ENCODE peak calls at places on chromosomes 12 and 14, in nine cellular contexts. U is esophagus muscularis mucosa, N is endothelial cell of umbilical vein, Q is suprapubic skin, O is Calu3, C is HFFc6, D is astrocyte of the cerebellum, I is cardiac fibroblast, M is natural killer cell. P is an unnamed sample.

GRCh38 chr12:47235258-47236040 is 155.7 kb upstream of the AMIGO2 start:
- DNase-seq in N (no peak), D (no peak), C (no peak), I (no peak), Q (no peak), O (no peak), U (no peak), M (no peak), P (no peak)

GRCh38 chr14:90483117-90483516 is 86.3 kb downstream of the CALM1 start:
- DNase-seq in C (no peak), D (no peak), I (no peak), N (no peak), M (no peak), O (no peak), U (no peak), Q (no peak), P (no peak)

GRCh38 chr12:45674583-45674982 is 54.9 kb upstream of the ARID2 start:
- DNase-seq in M (no peak), U (no peak), N (peak; percentile 74), Q (no peak), O (peak; percentile 59), C (peak; percentile 82), I (peak; percentile 91), D (peak; percentile 71), P (no peak)

GRCh38 chr12:107304588-107305532 is 211.5 kb upstream of the CRY1 start:
- DNase-seq in M (no peak), D (peak; percentile 63), O (no peak), I (no peak), U (no peak), Q (no peak), C (no peak), N (no peak), P (no peak)

GRCh38 chr14:97306133-97306784 is 509.1 kb downstream of the VRK1 start:
- DNase-seq in U (peak; percentile 37), O (no peak), C (no peak), N (no peak), D (peak; percentile 5), Q (no peak), M (no peak), I (no peak), P (no peak)

GRCh38 chr12:92465786-92466185 is 237.0 kb upstream of the PLEKHG7 start:
- DNase-seq in O (no peak), D (no peak), C (no peak), U (no peak), I (no peak), M (no peak), N (no peak), Q (no peak), P (no peak)

GRCh38 chr14:78697341-78697740 is 527.2 kb downstream of the NRXN3 start:
- DNase-seq in C (peak; percentile 57), Q (no peak), I (peak; percentile 26), D (peak; percentile 24), N (peak; percentile 46), U (no peak), M (no peak), O (no peak), P (no peak)

GRCh38 chr14:100079606-100080005 is 14.4 kb downstream of the EVL start:
- DNase-seq in D (no peak), C (no peak), I (no peak), O (no peak), N (no peak), Q (no peak), M (no peak), U (no peak), P (no peak)

GRCh38 chr12:76152161-76152807 is 67.8 kb upstream of the NAP1L1 start:
- DNase-seq in I (peak; percentile 26), C (no peak), M (no peak), O (no peak), U (no peak), D (no peak), N (no peak), Q (no peak), P (peak; percentile 26)

GRCh38 chr14:55698051-55698450 is 118.0 kb downstream of the KTN1 start:
- DNase-seq in Q (no peak), M (no peak), N (no peak), O (no peak), C (no peak), I (no peak), D (no peak), U (peak; percentile 29), P (no peak)

GRCh38 chr14:73248294-73248868 is 11.1 kb downstream of the PAPLN start:
- DNase-seq in D (no peak), M (no peak), O (no peak), N (no peak), I (no peak), Q (no peak), C (peak; percentile 25), U (no peak), P (no peak)

GRCh38 chr12:122848471-122849351 is 13.5 kb downstream of the HIP1R start:
- DNase-seq in C (no peak), U (no peak), Q (no peak), O (no peak), I (no peak), M (no peak), N (no peak), D (no peak), P (no peak)

GRCh38 chr12:79661629-79662028 is 29.1 kb downstream of the PAWR start:
- DNase-seq in U (no peak), M (no peak), D (no peak), I (no peak), C (no peak), O (no peak), Q (no peak), N (no peak), P (no peak)

GRCh38 chr12:74349925-74350324 is 187.7 kb upstream of the ATXN7L3B start:
- DNase-seq in I (no peak), C (no peak), D (peak; percentile 58), N (no peak), U (no peak), Q (no peak), O (no peak), M (no peak), P (no peak)

GRCh38 chr12:612293-612692 is 51.0 kb downstream of the NINJ2 start:
- DNase-seq in D (no peak), C (no peak), U (no peak), M (no peak), N (no peak), O (no peak), I (no peak), Q (no peak), P (no peak)
- TF ChIP-seq CTCF in D (no peak), C (no peak), U (no peak), M (no peak), N (no peak), O (no peak), I (no peak), Q (no peak), P (no peak)

GRCh38 chr12:97989366-97989940 is 525.9 kb upstream of the TMPO start:
- DNase-seq in M (no peak), Q (no peak), N (no peak), C (no peak), U (no peak), D (no peak), I (no peak), O (no peak), P (no peak)

GRCh38 chr12:97995578-97995977 is 519.8 kb upstream of the TMPO start:
- DNase-seq in D (no peak), C (no peak), O (no peak), N (no peak), U (no peak), Q (no peak), I (no peak), M (no peak), P (no peak)

GRCh38 chr12:97995085-97995484 is 520.3 kb upstream of the TMPO start:
- DNase-seq in N (no peak), U (no peak), O (no peak), Q (no peak), I (no peak), D (no peak), C (no peak), M (no peak), P (no peak)
- TF ChIP-seq CTCF in N (no peak), U (no peak), O (no peak), Q (no peak), I (no peak), D (no peak), C (no peak), M (no peak), P (no peak)

GRCh38 chr14:65170318-65170717 is 68.0 kb upstream of the MAX start:
- DNase-seq in I (no peak), M (no peak), D (no peak), Q (no peak), C (no peak), N (no peak), U (no peak), O (no peak), P (no peak)

GRCh38 chr14:65168840-65169239 is 66.5 kb upstream of the MAX start:
- DNase-seq in N (no peak), U (no peak), I (peak; percentile 74), M (no peak), O (no peak), Q (no peak), C (peak; percentile 15), D (no peak), P (no peak)

GRCh38 chr14:65173973-65174693 is 71.8 kb upstream of the MAX start:
- DNase-seq in Q (no peak), O (no peak), M (no peak), I (no peak), U (no peak), N (no peak), C (no peak), D (no peak), P (no peak)

GRCh38 chr14:65169351-65169750 is 67.0 kb upstream of the MAX start:
- DNase-seq in I (peak; percentile 46), C (peak; percentile 18), Q (no peak), D (no peak), O (no peak), N (no peak), M (no peak), U (no peak), P (peak; percentile 57)

DNA sequence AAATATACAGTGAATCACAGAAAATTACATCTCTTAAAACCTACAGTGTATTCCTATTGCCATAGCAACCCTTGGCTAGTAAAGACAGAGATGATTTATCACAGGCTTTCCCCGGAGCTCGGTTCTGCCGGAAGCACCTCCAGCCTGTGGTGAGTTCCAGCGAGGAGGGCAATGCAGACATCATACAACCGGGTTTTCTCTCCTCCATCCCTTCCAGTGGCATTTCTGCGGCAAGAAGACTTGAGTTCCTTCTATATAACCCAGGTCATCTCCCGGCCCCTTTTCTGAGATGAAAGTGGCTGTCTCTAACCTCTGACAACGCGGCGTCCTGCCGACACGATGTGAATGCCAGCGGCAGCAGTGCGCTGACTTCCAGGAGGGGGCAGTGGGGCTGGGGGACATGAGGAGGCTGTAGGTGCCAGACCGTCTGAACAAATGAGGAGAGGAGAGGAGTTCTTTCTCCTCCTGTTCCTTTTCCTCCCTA is 68.5 kb upstream of the MAX start:
- DNase-seq in U (no peak), M (no peak), Q (no peak), I (peak; percentile 87), N (peak; percentile 70), O (peak; percentile 66), C (peak; percentile 77), D (peak; percentile 54), P (peak; percentile 72)
- TF ChIP-seq CTCF in U (no peak), M (no peak), Q (peak; percentile 1), I (peak; percentile 51), N (peak; percentile 46), O (peak; percentile 36), C (peak; percentile 41), D (peak; percentile 61), P (peak; percentile 40)

DNA sequence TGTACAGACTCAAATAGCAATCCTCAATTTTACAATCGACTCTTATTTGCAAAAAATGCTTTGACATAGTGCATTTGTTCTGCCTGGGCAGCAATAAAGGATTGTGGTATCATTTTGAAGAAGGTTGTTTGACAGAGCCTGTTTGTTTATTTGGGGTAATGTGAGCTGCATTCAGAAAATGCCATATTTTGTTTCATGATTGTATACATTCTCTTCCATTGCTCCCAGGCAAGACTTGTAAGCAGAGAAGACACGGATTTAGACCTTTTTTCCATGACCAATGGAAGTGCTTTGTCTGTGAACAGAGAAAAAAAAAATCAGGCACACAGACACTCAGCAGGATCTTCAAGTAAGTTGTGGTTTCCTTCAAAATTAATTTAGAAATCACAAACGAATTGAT is 35.5 kb upstream of the ALX1 start:
- DNase-seq in C (no peak), N (no peak), D (no peak), I (no peak), Q (no peak), M (no peak), O (no peak), U (no peak), P (no peak)
- TF ChIP-seq CTCF in C (no peak), N (no peak), D (no peak), I (no peak), Q (no peak), M (no peak), O (no peak), U (no peak), P (no peak)

P was measured in B cell.